ENCODE peak calls at places on chromosomes 1 and 21, in ten cellular contexts. K is NAMALWA; N is T-helper 1 cell; R is stimulated activated CD4-positive, alpha-beta T cell treated with anti-CD3 and anti-CD28 coated beads, Interleukin-1b, Interleukin-23, amount 100 ng/mL, for 24 hours; S is hippocampal formation; O is endothelial cell; E is NB4; M is kidney; D is midbrain; V is endodermal cell. X is an unnamed sample.

GRCh38 chr1:41490911-41491310 is 6.4 kb upstream of the EDN2 start:
- DNase-seq in K (no peak), N (no peak), R (no peak), S (no peak), O (no peak), E (no peak), M (peak), D (no peak), V (no peak), X (no peak)

GRCh38 chr21:44006017-44006624 is 6.0 kb upstream of the TRAPPC10 start:
- DNase-seq in K (no peak), N (no peak), R (no peak), S (no peak), O (no peak), E (no peak), M (no peak), D (no peak), V (no peak), X (peak)

GRCh38 chr1:53577141-53578100 is 118.2 kb downstream of the DMRTB1 start:
- DNase-seq in K (no peak), N (no peak), R (no peak), S (no peak), O (no peak), E (no peak), M (no peak), D (no peak), V (peak), X (no peak)

GRCh38 chr1:86757272-86757984 is 53.1 kb downstream of the SH3GLB1 start:
- DNase-seq in K (no peak), N (no peak), R (no peak), S (peak), O (no peak), E (no peak), M (no peak), D (peak), V (no peak), X (peak)

GRCh38 chr1:8409107-8409506 is 91.2 kb downstream of the SLC45A1 start:
- DNase-seq in K (peak), N (no peak), R (no peak), S (no peak), O (no peak), E (peak), M (no peak), D (peak), V (peak), X (peak)

GRCh38 chr1:36187800-36188593 is 32.0 kb downstream of the MAP7D1 start:
- DNase-seq in K (peak), N (peak), R (peak), S (peak), O (peak), E (peak), M (peak), D (peak), V (peak), X (peak)

GRCh38 chr1:222042120-222042519 is 300.2 kb upstream of the DUSP10 start:
- DNase-seq in K (no peak), N (no peak), R (no peak), S (no peak), O (no peak), E (no peak), M (no peak), D (no peak), V (no peak), X (no peak)

GRCh38 chr21:42582422-42583149 is 68.9 kb downstream of the SLC37A1 start:
- DNase-seq in K (no peak), N (no peak), R (no peak), S (no peak), O (no peak), E (no peak), M (no peak), D (no peak), V (no peak), X (no peak)

GRCh38 chr21:45618287-45618686 is 25.2 kb upstream of the PCBP3 start:
- DNase-seq in K (no peak), N (no peak), R (no peak), S (no peak), O (no peak), E (peak), M (peak), D (no peak), V (peak), X (no peak)

GRCh38 chr21:15057290-15057689 is 7.5 kb downstream of the NRIP1 start:
- DNase-seq in K (no peak), N (no peak), R (no peak), S (no peak), O (no peak), E (no peak), M (no peak), D (no peak), V (peak), X (no peak)

GRCh38 chr21:41139951-41140350 is 28.0 kb upstream of the BACE2 start:
- DNase-seq in K (no peak), N (no peak), R (no peak), S (no peak), O (no peak), E (no peak), M (peak), D (no peak), V (no peak), X (no peak)

GRCh38 chr1:61853545-61853944 is 111.3 kb downstream of the PATJ start:
- DNase-seq in K (peak), N (no peak), R (no peak), S (no peak), O (no peak), E (peak), M (no peak), D (peak), V (no peak), X (peak)

GRCh38 chr21:21806711-21807597 is 808.7 kb downstream of the NCAM2 start:
- DNase-seq in K (no peak), N (no peak), R (no peak), S (no peak), O (no peak), E (no peak), M (no peak), D (no peak), V (no peak), X (peak)

GRCh38 chr1:212557739-212558664 is 50.6 kb upstream of the ATF3 start:
- DNase-seq in K (no peak), N (no peak), R (peak), S (no peak), O (peak), E (peak), M (peak), D (peak), V (peak), X (peak)

GRCh38 chr21:17931080-17931479 is 111.9 kb upstream of the C21orf91 start:
- DNase-seq in K (peak), N (no peak), R (no peak), S (no peak), O (no peak), E (peak), M (no peak), D (no peak), V (peak), X (no peak)

X was measured in iris pigment epithelial cell.